ENCODE peak calls at places on chromosomes 3 and 15, in seven cellular contexts. D is occipital lobe, P is T-helper 2 cell, X is kidney, U is HFF-Myc, G is hepatic stellate cell, O is non-pigmented ciliary epithelial cell. T is an unnamed sample.

GRCh38 chr15:39580630-39581500 is at the start of gene THBS1:
- DNase-seq in D (no peak), P (no peak), X (peak; percentile 98), U (peak; percentile 78), G (peak; percentile 91), O (no peak), T (peak; percentile 90)

GRCh38 chr15:33226559-33227181 is 32.2 kb upstream of the FMN1 start:
- DNase-seq in D (no peak), P (peak; percentile 57), X (no peak), U (no peak), G (no peak), O (no peak), T (no peak)

GRCh38 chr3:176514297-176514696 is 683.0 kb downstream of the TBL1XR1 start:
- DNase-seq in D (no peak), P (no peak), X (no peak), U (no peak), G (peak; percentile 14), O (peak; percentile 9), T (peak; percentile 18)

GRCh38 chr15:65409284-65409631 is 13.5 kb downstream of the IGDCC4 start:
- DNase-seq in D (no peak), P (no peak), X (no peak), U (peak; percentile 98), G (peak; percentile 69), O (peak; percentile 96), T (peak; percentile 97)

GRCh38 chr3:48118928-48119327 is 69.3 kb downstream of the CDC25A start:
- DNase-seq in D (no peak), P (no peak), X (no peak), U (no peak), G (no peak), O (no peak), T (no peak)

GRCh38 chr15:86849563-86849962 is 769.9 kb downstream of the AGBL1 start:
- DNase-seq in D (no peak), P (no peak), X (no peak), U (no peak), G (no peak), O (no peak), T (no peak)

GRCh38 chr15:54374184-54374947 is 396.1 kb downstream of the UNC13C start:
- DNase-seq in D (no peak), P (no peak), X (peak; percentile 58), U (no peak), G (no peak), O (no peak), T (no peak)

GRCh38 chr3:188439080-188439479 is 285.1 kb downstream of the LPP start:
- DNase-seq in D (no peak), P (no peak), X (no peak), U (no peak), G (no peak), O (no peak), T (no peak)

GRCh38 chr3:96169111-96169510 is 645.3 kb upstream of the EPHA6 start:
- DNase-seq in D (no peak), P (no peak), X (no peak), U (no peak), G (no peak), O (no peak), T (no peak)

GRCh38 chr3:62718515-62719320 is 156.5 kb downstream of the CADPS start:
- DNase-seq in D (peak; percentile 52), P (no peak), X (no peak), U (no peak), G (no peak), O (no peak), T (no peak)

GRCh38 chr15:65066001-65066634 is 1.7 kb downstream of the RASL12 start:
- DNase-seq in D (no peak), P (no peak), X (no peak), U (no peak), G (no peak), O (no peak), T (no peak)

GRCh38 chr15:47622058-47622457 is 95.2 kb upstream of the SEMA6D start:
- DNase-seq in D (no peak), P (no peak), X (no peak), U (no peak), G (no peak), O (no peak), T (no peak)

GRCh38 chr15:25677719-25678497 is 185.2 kb downstream of the ATP10A start:
- DNase-seq in D (no peak), P (no peak), X (no peak), U (no peak), G (no peak), O (no peak), T (no peak)

GRCh38 chr3:129197341-129197740 is 13.6 kb upstream of the CNBP start:
- DNase-seq in D (no peak), P (no peak), X (no peak), U (no peak), G (no peak), O (no peak), T (no peak)

GRCh38 chr3:71001303-71001702 is 582.2 kb downstream of the FOXP1 start:
- DNase-seq in D (no peak), P (no peak), X (no peak), U (no peak), G (no peak), O (no peak), T (no peak)

GRCh38 chr3:119234610-119235009 is 6.1 kb downstream of the B4GALT4 start:
- DNase-seq in D (no peak), P (no peak), X (no peak), U (no peak), G (no peak), O (no peak), T (no peak)

GRCh38 chr3:32432711-32433530 is 41.3 kb downstream of the CMTM7 start:
- DNase-seq in D (no peak), P (no peak), X (no peak), U (no peak), G (no peak), O (no peak), T (no peak)

GRCh38 chr3:145767909-145768308 is 393.1 kb downstream of the PLOD2 start:
- DNase-seq in D (no peak), P (no peak), X (no peak), U (no peak), G (no peak), O (peak; percentile 1), T (no peak)

GRCh38 chr3:46285931-46286330 is 43.7 kb downstream of the CCR3 start:
- DNase-seq in D (no peak), P (no peak), X (no peak), U (no peak), G (no peak), O (no peak), T (no peak)

GRCh38 chr15:55106155-55106554 is 90.6 kb downstream of the RSL24D1 start:
- DNase-seq in D (no peak), P (no peak), X (no peak), U (no peak), G (no peak), O (no peak), T (no peak)

GRCh38 chr15:98689431-98689861 is 41.1 kb downstream of the IGF1R start:
- DNase-seq in D (no peak), P (no peak), X (no peak), U (no peak), G (peak; percentile 54), O (no peak), T (no peak)

GRCh38 chr15:83282859-83283812 is 1.3 kb downstream of the BNC1 start:
- DNase-seq in D (no peak), P (no peak), X (peak; percentile 83), U (no peak), G (peak; percentile 31), O (no peak), T (no peak)

T was measured in skeletal muscle cell.